ENCODE peak calls at places on chromosomes 6 and 20, in ten cellular contexts. U is HCT116; O is HTR-8/SVneo; X is LoVo; Q is left cardiac atrium; E is Ammon's horn; F is CD4-positive, CD25-positive, alpha-beta regulatory T cell; I is DMS153; B is activated T-cell treated with anti-CD3 and anti-CD28 coated beads for 4 hours; G is IMR-90. M is an unnamed sample.

GRCh38 chr6:158707826-158708225 is 58.0 kb downstream of the SYTL3 start:
- DNase-seq in U (no peak), O (no peak), X (no peak), Q (no peak), E (no peak), F (no peak), I (no peak), B (no peak), G (no peak), M (no peak)

GRCh38 chr6:128519132-128519930 is 1.1 kb downstream of the PTPRK start:
- DNase-seq in U (no peak), O (peak), X (peak), Q (peak), E (peak), F (peak), I (peak), B (no peak), G (peak), M (no peak)

GRCh38 chr6:166465671-166466087 is 82.9 kb upstream of the MPC1 start:
- DNase-seq in U (no peak), O (peak), X (no peak), Q (peak), E (peak), F (no peak), I (no peak), B (no peak), G (peak), M (no peak)

GRCh38 chr6:40347571-40348011 is 239.6 kb downstream of the LRFN2 start:
- DNase-seq in U (no peak), O (no peak), X (no peak), Q (no peak), E (no peak), F (no peak), I (no peak), B (no peak), G (no peak), M (no peak)

GRCh38 chr6:21046276-21046675 is 512.0 kb downstream of the CDKAL1 start:
- DNase-seq in U (no peak), O (no peak), X (no peak), Q (peak), E (no peak), F (no peak), I (no peak), B (no peak), G (no peak), M (no peak)

GRCh38 chr6:33112148-33112547 is 36.4 kb downstream of the HLA-DPB1 start:
- DNase-seq in U (peak), O (peak), X (no peak), Q (no peak), E (peak), F (peak), I (peak), B (no peak), G (peak), M (no peak)

GRCh38 chr6:138255443-138255842 is 37.2 kb upstream of the PBOV1 start:
- DNase-seq in U (no peak), O (no peak), X (no peak), Q (no peak), E (no peak), F (no peak), I (no peak), B (no peak), G (no peak), M (no peak)

GRCh38 chr6:123042412-123042811 is 46.4 kb downstream of the CLVS2 start:
- DNase-seq in U (no peak), O (no peak), X (no peak), Q (no peak), E (no peak), F (no peak), I (no peak), B (no peak), G (no peak), M (no peak)

GRCh38 chr6:23446394-23447001 is 679.5 kb upstream of the NRSN1 start:
- DNase-seq in U (peak), O (peak), X (no peak), Q (no peak), E (peak), F (no peak), I (no peak), B (no peak), G (peak), M (no peak)

GRCh38 chr20:32190608-32191415 is 16.7 kb downstream of the PLAGL2 start:
- DNase-seq in U (no peak), O (no peak), X (no peak), Q (no peak), E (no peak), F (no peak), I (no peak), B (no peak), G (no peak), M (no peak)

GRCh38 chr6:2891768-2892170 is 11.3 kb downstream of the SERPINB9 start:
- DNase-seq in U (no peak), O (no peak), X (no peak), Q (no peak), E (no peak), F (peak), I (peak), B (peak), G (no peak), M (no peak)

GRCh38 chr6:40485795-40486194 is 101.4 kb downstream of the LRFN2 start:
- DNase-seq in U (no peak), O (no peak), X (no peak), Q (no peak), E (no peak), F (no peak), I (no peak), B (no peak), G (no peak), M (peak)

GRCh38 chr6:20939161-20939775 is 405.0 kb downstream of the CDKAL1 start:
- DNase-seq in U (no peak), O (no peak), X (no peak), Q (no peak), E (no peak), F (no peak), I (no peak), B (no peak), G (no peak), M (no peak)

GRCh38 chr6:7442467-7442866 is 52.9 kb downstream of the RIOK1 start:
- DNase-seq in U (no peak), O (no peak), X (no peak), Q (no peak), E (no peak), F (no peak), I (no peak), B (no peak), G (no peak), M (no peak)

GRCh38 chr6:48610846-48611245 is 499.8 kb upstream of the PTCHD4 start:
- DNase-seq in U (no peak), O (no peak), X (no peak), Q (no peak), E (no peak), F (no peak), I (no peak), B (no peak), G (peak), M (no peak)

GRCh38 chr6:22596011-22596410 is 26.6 kb downstream of the HDGFL1 start:
- DNase-seq in U (no peak), O (no peak), X (no peak), Q (no peak), E (no peak), F (no peak), I (no peak), B (no peak), G (peak), M (no peak)

GRCh38 chr6:75203721-75204120 is 2.1 kb downstream of the COL12A1 start:
- DNase-seq in U (no peak), O (no peak), X (no peak), Q (no peak), E (no peak), F (no peak), I (no peak), B (no peak), G (peak), M (no peak)

GRCh38 chr6:152748843-152749242 is 1.8 kb upstream of the VIP start:
- DNase-seq in U (no peak), O (no peak), X (peak), Q (no peak), E (no peak), F (no peak), I (no peak), B (no peak), G (peak), M (no peak)

GRCh38 chr6:169940554-169941290 is 189.3 kb downstream of the ERMARD start:
- DNase-seq in U (no peak), O (no peak), X (no peak), Q (no peak), E (no peak), F (no peak), I (no peak), B (no peak), G (no peak), M (no peak)

GRCh38 chr6:16343593-16343992 is 105.2 kb downstream of the GMPR start:
- DNase-seq in U (no peak), O (no peak), X (no peak), Q (no peak), E (no peak), F (no peak), I (no peak), B (no peak), G (no peak), M (no peak)

GRCh38 chr6:163958646-163959045 is 544.1 kb downstream of the QKI start:
- DNase-seq in U (no peak), O (peak), X (no peak), Q (no peak), E (no peak), F (no peak), I (no peak), B (no peak), G (peak), M (no peak)

GRCh38 chr6:46393161-46393939 is 97.9 kb downstream of the RCAN2 start:
- DNase-seq in U (no peak), O (no peak), X (no peak), Q (no peak), E (no peak), F (no peak), I (no peak), B (no peak), G (no peak), M (no peak)

GRCh38 chr20:15834857-15835256 is 738.4 kb downstream of the KIF16B start:
- DNase-seq in U (no peak), O (no peak), X (peak), Q (no peak), E (no peak), F (no peak), I (no peak), B (no peak), G (no peak), M (no peak)

GRCh38 chr6:44247338-44248302 is 719 bp downstream of the HSP90AB1 start:
- DNase-seq in U (no peak), O (no peak), X (peak), Q (peak), E (peak), F (peak), I (no peak), B (peak), G (peak), M (peak)